ENCODE peak calls at places on chromosomes 11 and 22, in eight cellular contexts. One of them, this sample, is unnamed. For H3K4me1, the result is how much of the 10 kb centered on the place peaks cover.

GRCh38 chr11:124961972-124962609 is 8.1 kb downstream of the CCDC15 start:
- DNase-seq in PC-9: peak
- DNase-seq in PC-3: peak
- DNase-seq in SK-N-SH: peak
- DNase-seq in HCT116: peak
- DNase-seq in H9: no peak
- DNase-seq in OCI-LY7: peak
- DNase-seq in fibroblast of lung: peak
- DNase-seq in this sample: peak

GRCh38 chr11:129291556-129291955 is 84.1 kb upstream of the BARX2 start:
- DNase-seq in HCT116: no peak
- DNase-seq in fibroblast of lung: no peak
- DNase-seq in PC-9: no peak
- DNase-seq in OCI-LY7: no peak
- DNase-seq in H9: no peak
- DNase-seq in PC-3: no peak
- DNase-seq in SK-N-SH: no peak
- DNase-seq in this sample: no peak

GRCh38 chr22:39383841-39384625 is 15.5 kb upstream of the TAB1 start:
- DNase-seq in HCT116: no peak
- DNase-seq in H9: no peak
- DNase-seq in SK-N-SH: no peak
- DNase-seq in PC-9: no peak
- DNase-seq in OCI-LY7: no peak
- DNase-seq in PC-3: no peak
- DNase-seq in fibroblast of lung: no peak
- DNase-seq in this sample: no peak

GRCh38 chr11:110919241-110919893 is 207.1 kb upstream of the ARHGAP20 start:
- DNase-seq in PC-3: no peak
- DNase-seq in HCT116: no peak
- DNase-seq in H9: no peak
- DNase-seq in PC-9: no peak
- DNase-seq in fibroblast of lung: no peak
- DNase-seq in SK-N-SH: no peak
- DNase-seq in OCI-LY7: no peak
- DNase-seq in this sample: no peak

GRCh38 chr11:67389477-67389876 is 2.3 kb upstream of the RAD9A start:
- DNase-seq in HCT116: no peak
- DNase-seq in H9: peak
- DNase-seq in PC-9: no peak
- DNase-seq in OCI-LY7: peak
- DNase-seq in fibroblast of lung: no peak
- DNase-seq in SK-N-SH: peak
- DNase-seq in PC-3: peak
- DNase-seq in this sample: peak

GRCh38 chr11:35143509-35144102 is 4.6 kb downstream of the CD44 start:
- DNase-seq in PC-3: no peak
- DNase-seq in HCT116: no peak
- DNase-seq in H9: no peak
- DNase-seq in fibroblast of lung: no peak
- DNase-seq in OCI-LY7: no peak
- DNase-seq in PC-9: no peak
- DNase-seq in SK-N-SH: no peak
- DNase-seq in this sample: no peak

GRCh38 chr11:88421530-88421929 is 84.0 kb upstream of the CTSC start:
- DNase-seq in HCT116: no peak
- DNase-seq in SK-N-SH: no peak
- DNase-seq in PC-9: peak
- DNase-seq in H9: no peak
- DNase-seq in OCI-LY7: no peak
- DNase-seq in PC-3: peak
- DNase-seq in fibroblast of lung: no peak
- DNase-seq in this sample: peak

GRCh38 chr22:48342732-48343131 is 1484.9 kb downstream of the BRD1 start:
- DNase-seq in fibroblast of lung: no peak
- DNase-seq in HCT116: no peak
- DNase-seq in OCI-LY7: no peak
- DNase-seq in H9: no peak
- DNase-seq in PC-9: no peak
- DNase-seq in PC-3: no peak
- DNase-seq in SK-N-SH: no peak
- DNase-seq in this sample: no peak

GRCh38 chr11:35390737-35391682 is 28.3 kb downstream of the SLC1A2 start:
- DNase-seq in PC-3: peak
- DNase-seq in HCT116: no peak
- DNase-seq in OCI-LY7: no peak
- DNase-seq in fibroblast of lung: peak
- DNase-seq in H9: no peak
- DNase-seq in PC-9: peak
- DNase-seq in SK-N-SH: no peak
- DNase-seq in this sample: no peak

GRCh38 chr11:102950622-102951081 is 4.9 kb downstream of the MMP13 start:
- DNase-seq in fibroblast of lung: peak
- DNase-seq in PC-9: peak
- DNase-seq in HCT116: no peak
- DNase-seq in H9: no peak
- DNase-seq in SK-N-SH: no peak
- DNase-seq in OCI-LY7: no peak
- DNase-seq in PC-3: peak
- DNase-seq in this sample: no peak

GRCh38 chr11:7384691-7385090 is 100.6 kb upstream of the OLFML1 start:
- DNase-seq in HCT116: no peak
- DNase-seq in fibroblast of lung: no peak
- DNase-seq in PC-9: no peak
- DNase-seq in H9: no peak
- DNase-seq in PC-3: no peak
- DNase-seq in OCI-LY7: no peak
- DNase-seq in SK-N-SH: no peak
- DNase-seq in this sample: no peak

GRCh38 chr11:82960000-82960778 is 58.7 kb downstream of the DDIAS start:
- DNase-seq in PC-3: no peak
- DNase-seq in H9: no peak
- DNase-seq in HCT116: no peak
- DNase-seq in fibroblast of lung: no peak
- DNase-seq in OCI-LY7: peak
- DNase-seq in PC-9: no peak
- DNase-seq in SK-N-SH: no peak
- DNase-seq in this sample: no peak

GRCh38 chr11:2207212-2207611 is 35.6 kb upstream of the TH start:
- DNase-seq in HCT116: no peak
- DNase-seq in SK-N-SH: no peak
- DNase-seq in H9: no peak
- DNase-seq in PC-3: no peak
- DNase-seq in PC-9: no peak
- DNase-seq in fibroblast of lung: no peak
- DNase-seq in OCI-LY7: no peak
- DNase-seq in this sample: no peak

GRCh38 chr22:40889116-40889515 is 27.2 kb upstream of the DNAJB7 start:
- DNase-seq in PC-9: no peak
- DNase-seq in H9: no peak
- DNase-seq in HCT116: no peak
- DNase-seq in fibroblast of lung: no peak
- DNase-seq in PC-3: no peak
- DNase-seq in SK-N-SH: no peak
- DNase-seq in OCI-LY7: no peak
- DNase-seq in this sample: no peak

GRCh38 chr11:35272391-35272821 is 133.4 kb downstream of the CD44 start:
- DNase-seq in HCT116: no peak
- DNase-seq in PC-9: no peak
- DNase-seq in H9: no peak
- DNase-seq in fibroblast of lung: no peak
- DNase-seq in PC-3: no peak
- DNase-seq in SK-N-SH: no peak
- DNase-seq in OCI-LY7: no peak
- DNase-seq in this sample: no peak

GRCh38 chr22:19124377-19124776 is 2.2 kb upstream of the DGCR2 start:
- DNase-seq in PC-9: no peak
- DNase-seq in OCI-LY7: no peak
- DNase-seq in SK-N-SH: no peak
- DNase-seq in PC-3: no peak
- DNase-seq in H9: no peak
- DNase-seq in fibroblast of lung: no peak
- DNase-seq in HCT116: no peak
- DNase-seq in this sample: no peak

GRCh38 chr11:67073908-67074307 is 17.3 kb downstream of the RHOD start:
- DNase-seq in PC-9: no peak
- DNase-seq in OCI-LY7: no peak
- DNase-seq in fibroblast of lung: no peak
- DNase-seq in PC-3: no peak
- DNase-seq in SK-N-SH: no peak
- DNase-seq in H9: no peak
- DNase-seq in HCT116: no peak
- DNase-seq in this sample: peak

GRCh38 chr11:17008099-17008498 is 6.1 kb downstream of the PLEKHA7 start:
- DNase-seq in SK-N-SH: no peak
- DNase-seq in HCT116: no peak
- DNase-seq in fibroblast of lung: no peak
- DNase-seq in H9: no peak
- DNase-seq in PC-3: no peak
- DNase-seq in OCI-LY7: no peak
- DNase-seq in PC-9: peak
- DNase-seq in this sample: no peak

GRCh38 chr11:72630104-72630852 is 43.9 kb downstream of the PDE2A start:
- DNase-seq in SK-N-SH: no peak
- DNase-seq in HCT116: no peak
- DNase-seq in H9: no peak
- DNase-seq in fibroblast of lung: no peak
- DNase-seq in PC-3: no peak
- DNase-seq in OCI-LY7: no peak
- DNase-seq in PC-9: no peak
- DNase-seq in this sample: no peak

GRCh38 chr22:23091760-23092159 is 21.4 kb downstream of the GNAZ start:
- DNase-seq in H9: no peak
- DNase-seq in SK-N-SH: no peak
- DNase-seq in PC-3: no peak
- DNase-seq in HCT116: no peak
- DNase-seq in PC-9: no peak
- DNase-seq in OCI-LY7: no peak
- DNase-seq in fibroblast of lung: no peak
- DNase-seq in this sample: no peak

GRCh38 chr22:23088199-23088604 is 17.9 kb downstream of the GNAZ start:
- DNase-seq in fibroblast of lung: no peak
- DNase-seq in PC-3: no peak
- DNase-seq in OCI-LY7: no peak
- DNase-seq in HCT116: no peak
- DNase-seq in H9: peak
- DNase-seq in PC-9: no peak
- DNase-seq in SK-N-SH: no peak
- DNase-seq in this sample: peak

GRCh38 chr22:23090079-23090835 is 19.9 kb downstream of the GNAZ start:
- DNase-seq in SK-N-SH: no peak
- DNase-seq in PC-9: no peak
- DNase-seq in fibroblast of lung: no peak
- DNase-seq in OCI-LY7: no peak
- DNase-seq in H9: no peak
- DNase-seq in HCT116: no peak
- DNase-seq in PC-3: no peak
- DNase-seq in this sample: no peak

GRCh38 chr22:23089010-23089409 is 18.7 kb downstream of the GNAZ start:
- DNase-seq in OCI-LY7: no peak
- DNase-seq in PC-9: no peak
- DNase-seq in H9: no peak
- DNase-seq in SK-N-SH: no peak
- DNase-seq in PC-3: no peak
- DNase-seq in HCT116: no peak
- DNase-seq in fibroblast of lung: no peak
- DNase-seq in this sample: no peak

GRCh38 chr22:23089633-23090032 is 19.3 kb downstream of the GNAZ start:
- DNase-seq in OCI-LY7: no peak
- DNase-seq in PC-9: no peak
- DNase-seq in HCT116: no peak
- DNase-seq in PC-3: no peak
- DNase-seq in H9: no peak
- DNase-seq in fibroblast of lung: no peak
- DNase-seq in SK-N-SH: no peak
- DNase-seq in this sample: no peak
- TF ChIP-seq CTCF in OCI-LY7: no peak
- TF ChIP-seq CTCF in PC-9: no peak
- TF ChIP-seq CTCF in HCT116: no peak
- TF ChIP-seq CTCF in PC-3: no peak
- TF ChIP-seq CTCF in H9: no peak
- TF ChIP-seq CTCF in fibroblast of lung: no peak
- TF ChIP-seq CTCF in SK-N-SH: no peak
- TF ChIP-seq CTCF in this sample: no peak

DNA sequence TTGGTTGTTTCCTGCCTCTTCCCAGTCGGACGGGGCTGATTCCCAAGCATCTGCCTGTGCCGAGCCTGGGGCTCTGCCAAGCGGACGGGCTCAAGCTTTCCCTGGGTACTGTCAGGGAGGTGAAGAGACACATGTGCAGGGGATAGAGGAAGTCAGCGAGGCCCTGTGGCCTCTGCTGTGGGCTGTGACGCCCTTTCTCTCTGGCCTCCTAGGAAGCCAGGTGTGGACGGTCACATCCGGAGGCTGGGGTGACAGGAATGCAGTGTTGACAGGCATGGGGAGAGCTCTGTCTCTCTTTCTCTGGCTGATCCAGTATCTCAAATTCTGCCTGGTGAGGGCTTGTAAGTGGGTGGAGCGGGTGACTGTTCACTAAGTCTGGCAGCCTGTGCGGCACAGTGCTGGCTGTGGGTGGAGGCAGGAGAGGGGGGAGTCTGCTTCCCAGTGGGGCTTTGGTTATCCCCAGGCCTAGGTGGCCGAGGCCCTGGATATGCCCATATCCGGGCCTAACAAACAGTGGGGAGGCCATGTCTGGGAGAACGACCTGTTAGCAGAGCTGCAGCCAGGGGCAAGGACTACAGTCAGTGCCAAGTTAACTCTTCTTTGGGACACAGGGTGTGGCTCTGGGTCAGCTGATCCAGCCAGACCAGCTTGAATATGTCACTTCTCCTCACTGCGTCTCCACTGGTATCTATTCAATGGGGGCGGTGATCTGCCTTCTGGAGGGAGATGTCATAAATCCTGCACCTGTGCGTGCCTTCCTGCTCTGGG is 2.0 kb downstream of the KCTD17 start:
- DNase-seq in OCI-LY7: no peak
- DNase-seq in PC-9: no peak
- DNase-seq in SK-N-SH: no peak
- DNase-seq in HCT116: no peak
- DNase-seq in fibroblast of lung: no peak
- DNase-seq in H9: no peak
- DNase-seq in PC-3: no peak
- DNase-seq in this sample: no peak
- H3K4me2 ChIP-seq in OCI-LY7: no peak
- H3K4me2 ChIP-seq in PC-9: no peak
- H3K4me2 ChIP-seq in SK-N-SH: peak
- H3K4me2 ChIP-seq in HCT116: no peak
- H3K4me2 ChIP-seq in fibroblast of lung: no peak
- H3K4me2 ChIP-seq in H9: no peak
- H3K4me2 ChIP-seq in PC-3: no peak
- H3K4me2 ChIP-seq in this sample: no peak

GRCh38 chr11:75574698-75575265 is 12.7 kb downstream of the SERPINH1 start:
- DNase-seq in PC-9: no peak
- DNase-seq in H9: peak
- DNase-seq in HCT116: no peak
- DNase-seq in SK-N-SH: peak
- DNase-seq in OCI-LY7: no peak
- DNase-seq in PC-3: no peak
- DNase-seq in fibroblast of lung: no peak
- DNase-seq in this sample: no peak
- H3K4me1 ChIP-seq in PC-9: under half
- H3K4me1 ChIP-seq in H9: under half
- H3K4me1 ChIP-seq in HCT116: under half
- H3K4me1 ChIP-seq in SK-N-SH: under half
- H3K4me1 ChIP-seq in OCI-LY7: under half
- H3K4me1 ChIP-seq in PC-3: under half
- H3K4me1 ChIP-seq in fibroblast of lung: under half
- H3K4me1 ChIP-seq in this sample: under half

GRCh38 chr11:47269829-47270305 is at the start of gene MADD:
- DNase-seq in fibroblast of lung: peak
- DNase-seq in SK-N-SH: peak
- DNase-seq in HCT116: peak
- DNase-seq in OCI-LY7: peak
- DNase-seq in PC-3: peak
- DNase-seq in PC-9: peak
- DNase-seq in H9: peak
- DNase-seq in this sample: peak
- TF ChIP-seq CTCF in fibroblast of lung: no peak
- TF ChIP-seq CTCF in SK-N-SH: no peak
- TF ChIP-seq CTCF in HCT116: no peak
- TF ChIP-seq CTCF in OCI-LY7: peak
- TF ChIP-seq CTCF in PC-3: no peak
- TF ChIP-seq CTCF in PC-9: no peak
- TF ChIP-seq CTCF in H9: no peak
- TF ChIP-seq CTCF in this sample: no peak